ENCODE peak calls at places on chromosomes 7 and 10, in nine cellular contexts. W is CD8-positive, alpha-beta memory T cell; E is sigmoid colon; C is endodermal cell; K is mammary epithelial cell; Z is testis; Q is left ventricle myocardium inferior; J is spleen; L is naive thymus-derived CD4-positive, alpha-beta T cell. H is an unnamed sample. For H3K9me3, the result is how much of the 10 kb centered on the place peaks cover.

GRCh38 chr10:73358331-73359279 is at the start of gene CFAP70:
- DNase-seq in W (peak), E (peak), C (peak), K (peak), Z (peak), Q (peak), J (peak), L (peak), H (peak)

GRCh38 chr7:8566016-8566415 is 132.6 kb downstream of the NXPH1 start:
- DNase-seq in W (no peak), E (no peak), C (no peak), K (no peak), Z (no peak), Q (no peak), J (no peak), L (no peak), H (no peak)

GRCh38 chr10:111122127-111122526 is 45.3 kb downstream of the ADRA2A start:
- DNase-seq in W (no peak), E (no peak), C (peak), K (no peak), Z (no peak), Q (no peak), J (no peak), L (no peak), H (no peak)

GRCh38 chr7:105278565-105278964 is 110.2 kb downstream of the SRPK2 start:
- DNase-seq in W (no peak), E (no peak), C (no peak), K (no peak), Z (no peak), Q (no peak), J (no peak), L (no peak), H (no peak)

GRCh38 chr7:37230221-37230620 is 218.4 kb downstream of the ELMO1 start:
- DNase-seq in W (no peak), E (peak), C (no peak), K (peak), Z (peak), Q (peak), J (no peak), L (no peak), H (no peak)

GRCh38 chr10:99658622-99659030 is 683 bp upstream of the ENTPD7 start:
- DNase-seq in W (no peak), E (no peak), C (peak), K (peak), Z (peak), Q (peak), J (peak), L (no peak), H (no peak)

GRCh38 chr10:30398193-30398592 is 35.8 kb upstream of the MAP3K8 start:
- DNase-seq in W (peak), E (no peak), C (no peak), K (no peak), Z (no peak), Q (no peak), J (no peak), L (peak), H (no peak)

GRCh38 chr7:1231214-1232102 is 1.2 kb upstream of the UNCX start:
- DNase-seq in W (no peak), E (no peak), C (peak), K (no peak), Z (no peak), Q (no peak), J (peak), L (no peak), H (no peak)

GRCh38 chr10:14624600-14624999 is 150.1 kb downstream of the FAM107B start:
- DNase-seq in W (no peak), E (no peak), C (no peak), K (no peak), Z (no peak), Q (no peak), J (no peak), L (no peak), H (no peak)

GRCh38 chr10:60341969-60342368 is 47.7 kb downstream of the ANK3 start:
- DNase-seq in W (no peak), E (no peak), C (no peak), K (no peak), Z (no peak), Q (no peak), J (no peak), L (no peak), H (no peak)

GRCh38 chr7:151485006-151485732 is 34.5 kb downstream of the RHEB start:
- DNase-seq in W (no peak), E (no peak), C (no peak), K (peak), Z (no peak), Q (no peak), J (no peak), L (no peak), H (no peak)

GRCh38 chr10:6737758-6738463 is 157.8 kb upstream of the PRKCQ start:
- DNase-seq in W (no peak), E (no peak), C (no peak), K (peak), Z (peak), Q (no peak), J (no peak), L (no peak), H (no peak)

GRCh38 chr10:74706966-74707365 is 119.4 kb upstream of the KAT6B start:
- DNase-seq in W (no peak), E (no peak), C (no peak), K (peak), Z (no peak), Q (no peak), J (no peak), L (no peak), H (no peak)

GRCh38 chr10:48227213-48227612 is 47.3 kb downstream of the FRMPD2 start:
- DNase-seq in W (no peak), E (no peak), C (no peak), K (no peak), Z (peak), Q (no peak), J (no peak), L (no peak), H (no peak)

GRCh38 chr7:135664046-135664589 is 1.8 kb downstream of the STMP1 start:
- DNase-seq in W (no peak), E (no peak), C (no peak), K (peak), Z (no peak), Q (no peak), J (no peak), L (no peak), H (no peak)

GRCh38 chr7:15439853-15440252 is 122.0 kb downstream of the AGMO start:
- DNase-seq in W (no peak), E (no peak), C (no peak), K (no peak), Z (no peak), Q (no peak), J (no peak), L (no peak), H (no peak)

GRCh38 chr10:110993024-110993693 is 73.8 kb downstream of the SHOC2 start:
- DNase-seq in W (peak), E (no peak), C (no peak), K (peak), Z (no peak), Q (no peak), J (no peak), L (peak), H (no peak)

GRCh38 chr7:138781004-138781403 is 16.8 kb upstream of the TMEM213 start:
- DNase-seq in W (no peak), E (no peak), C (no peak), K (no peak), Z (no peak), Q (no peak), J (no peak), L (no peak), H (no peak)

GRCh38 chr7:75599244-75599771 is 107.2 kb downstream of the SPDYE5 start:
- DNase-seq in W (no peak), E (peak), C (peak), K (no peak), Z (no peak), Q (no peak), J (no peak), L (no peak), H (no peak)

GRCh38 chr10:71754562-71754961 is 18.8 kb downstream of the VSIR start:
- DNase-seq in W (no peak), E (no peak), C (no peak), K (no peak), Z (no peak), Q (no peak), J (no peak), L (no peak), H (no peak)

GRCh38 chr10:66860376-66860945 is 65.4 kb upstream of the LRRTM3 start:
- DNase-seq in W (no peak), E (no peak), C (no peak), K (no peak), Z (no peak), Q (no peak), J (no peak), L (no peak), H (no peak)

GRCh38 chr10:74988055-74988773 is 123.2 kb upstream of the SAMD8 start:
- DNase-seq in W (no peak), E (no peak), C (no peak), K (no peak), Z (no peak), Q (no peak), J (no peak), L (no peak), H (no peak)

GRCh38 chr7:17234398-17235021 is 63.9 kb upstream of the AHR start:
- DNase-seq in W (peak), E (no peak), C (no peak), K (peak), Z (peak), Q (no peak), J (no peak), L (peak), H (peak)

GRCh38 chr10:56360583-56360966 is 484 bp downstream of the ZWINT start:
- DNase-seq in W (no peak), E (no peak), C (no peak), K (no peak), Z (no peak), Q (no peak), J (no peak), L (no peak), H (no peak)

GRCh38 chr7:2651336-2651735 is 19.6 kb downstream of the TTYH3 start:
- DNase-seq in W (no peak), E (no peak), C (no peak), K (no peak), Z (no peak), Q (no peak), J (no peak), L (no peak), H (no peak)

GRCh38 chr10:31090894-31091607 is 59.4 kb upstream of the ZNF438 start:
- DNase-seq in W (no peak), E (no peak), C (no peak), K (no peak), Z (no peak), Q (no peak), J (no peak), L (no peak), H (no peak)

GRCh38 chr10:12221323-12222298 is 25.6 kb downstream of the CDC123 start:
- DNase-seq in W (no peak), E (no peak), C (no peak), K (peak), Z (no peak), Q (no peak), J (no peak), L (no peak), H (no peak)

GRCh38 chr10:15293862-15294835 is 76.9 kb downstream of the FAM171A1 start:
- DNase-seq in W (no peak), E (no peak), C (peak), K (no peak), Z (no peak), Q (no peak), J (no peak), L (no peak), H (no peak)

GRCh38 chr10:100988166-100988565 is 823 bp downstream of the TWNK start:
- DNase-seq in W (no peak), E (no peak), C (no peak), K (no peak), Z (no peak), Q (no peak), J (peak), L (no peak), H (no peak)

GRCh38 chr10:4771554-4772201 is 54.3 kb upstream of the AKR1E2 start:
- DNase-seq in W (no peak), E (no peak), C (no peak), K (peak), Z (no peak), Q (no peak), J (no peak), L (no peak), H (no peak)

GRCh38 chr10:76430330-76430729 is 998.9 kb downstream of the LRMDA start:
- DNase-seq in W (no peak), E (no peak), C (no peak), K (no peak), Z (no peak), Q (no peak), J (no peak), L (no peak), H (no peak)

GRCh38 chr10:61992683-61993629 is 91.5 kb downstream of the ARID5B start:
- DNase-seq in W (peak), E (peak), C (no peak), K (peak), Z (peak), Q (peak), J (no peak), L (peak), H (no peak)

GRCh38 chr10:84184517-84184916 is 9.8 kb upstream of the CDHR1 start:
- DNase-seq in W (no peak), E (no peak), C (no peak), K (no peak), Z (no peak), Q (no peak), J (no peak), L (no peak), H (no peak)

GRCh38 chr7:19464241-19464640 is 244.6 kb downstream of the POLR1F start:
- DNase-seq in W (no peak), E (no peak), C (no peak), K (peak), Z (no peak), Q (no peak), J (no peak), L (no peak), H (no peak)

GRCh38 chr10:98150544-98150943 is 16.1 kb downstream of the R3HCC1L start:
- DNase-seq in W (no peak), E (no peak), C (no peak), K (no peak), Z (no peak), Q (no peak), J (no peak), L (no peak), H (no peak)

GRCh38 chr10:18104223-18104872 is 35.9 kb upstream of the CACNB2 start:
- DNase-seq in W (no peak), E (no peak), C (peak), K (peak), Z (peak), Q (peak), J (no peak), L (peak), H (no peak)

GRCh38 chr7:116672596-116673503 is 854 bp downstream of the MET start:
- DNase-seq in W (no peak), E (peak), C (peak), K (peak), Z (peak), Q (peak), J (no peak), L (no peak), H (no peak)

GRCh38 chr10:130656582-130657133 is 520.5 kb downstream of the GLRX3 start:
- DNase-seq in W (no peak), E (no peak), C (no peak), K (no peak), Z (no peak), Q (no peak), J (no peak), L (no peak), H (no peak)
- H3K9me3 ChIP-seq in W (under half), E (under half), C (under half), K (under half), Z (under half), Q (under half), J (under half), L (under half), H (under half)

GRCh38 chr10:1570652-1571051 is 166.7 kb downstream of the ADARB2 start:
- DNase-seq in W (no peak), E (peak), C (peak), K (no peak), Z (no peak), Q (no peak), J (peak), L (no peak), H (no peak)
- H3K9me3 ChIP-seq in W (under half), E (under half), C (under half), K (under half), Z (under half), Q (under half), J (under half), L (under half), H (under half)

GRCh38 chr7:56493704-56494450 is 377.7 kb upstream of the NUPR2 start:
- DNase-seq in W (no peak), E (no peak), C (no peak), K (no peak), Z (no peak), Q (no peak), J (no peak), L (no peak), H (no peak)
- H3K9me3 ChIP-seq in W (under half), E (under half), C (half or more), K (half or more), Z (under half), Q (half or more), J (half or more), L (half or more), H (under half)

GRCh38 chr7:64755881-64756280 is 38.3 kb upstream of the ZNF138 start:
- DNase-seq in W (no peak), E (no peak), C (no peak), K (no peak), Z (no peak), Q (no peak), J (no peak), L (no peak), H (no peak)
- H3K9me3 ChIP-seq in W (under half), E (under half), C (under half), K (under half), Z (under half), Q (under half), J (under half), L (under half), H (under half)

GRCh38 chr10:104142081-104142480 is 20.1 kb downstream of the SFR1 start:
- DNase-seq in W (no peak), E (no peak), C (no peak), K (no peak), Z (no peak), Q (no peak), J (no peak), L (no peak), H (no peak)
- H3K9me3 ChIP-seq in W (under half), E (under half), C (under half), K (under half), Z (under half), Q (under half), J (under half), L (under half), H (under half)

GRCh38 chr10:43647576-43647975 is 1.1 kb downstream of the ZNF32 start:
- DNase-seq in W (no peak), E (no peak), C (no peak), K (no peak), Z (no peak), Q (no peak), J (no peak), L (no peak), H (no peak)

GRCh38 chr10:43648083-43648391 is 644 bp downstream of the ZNF32 start:
- DNase-seq in W (no peak), E (no peak), C (no peak), K (no peak), Z (no peak), Q (no peak), J (no peak), L (no peak), H (no peak)

GRCh38 chr10:43645866-43646265 is 2.8 kb downstream of the ZNF32 start:
- DNase-seq in W (no peak), E (no peak), C (no peak), K (no peak), Z (no peak), Q (no peak), J (no peak), L (no peak), H (no peak)

GRCh38 chr10:43640603-43641002 is 8.1 kb downstream of the ZNF32 start:
- DNase-seq in W (no peak), E (no peak), C (no peak), K (no peak), Z (no peak), Q (no peak), J (no peak), L (no peak), H (no peak)

GRCh38 chr10:43644252-43644651 is 4.4 kb downstream of the ZNF32 start:
- DNase-seq in W (no peak), E (no peak), C (no peak), K (no peak), Z (no peak), Q (no peak), J (no peak), L (no peak), H (no peak)
- H3K9me3 ChIP-seq in W (under half), E (half or more), C (half or more), K (under half), Z (under half), Q (half or more), J (half or more), L (half or more), H (under half)

GRCh38 chr10:133527779-133528271 is 662 bp downstream of the CYP2E1 start:
- DNase-seq in W (no peak), E (no peak), C (no peak), K (peak), Z (no peak), Q (no peak), J (no peak), L (no peak), H (no peak)
- H3K9me3 ChIP-seq in W (under half), E (under half), C (under half), K (under half), Z (under half), Q (under half), J (under half), L (under half), H (under half)

DNA sequence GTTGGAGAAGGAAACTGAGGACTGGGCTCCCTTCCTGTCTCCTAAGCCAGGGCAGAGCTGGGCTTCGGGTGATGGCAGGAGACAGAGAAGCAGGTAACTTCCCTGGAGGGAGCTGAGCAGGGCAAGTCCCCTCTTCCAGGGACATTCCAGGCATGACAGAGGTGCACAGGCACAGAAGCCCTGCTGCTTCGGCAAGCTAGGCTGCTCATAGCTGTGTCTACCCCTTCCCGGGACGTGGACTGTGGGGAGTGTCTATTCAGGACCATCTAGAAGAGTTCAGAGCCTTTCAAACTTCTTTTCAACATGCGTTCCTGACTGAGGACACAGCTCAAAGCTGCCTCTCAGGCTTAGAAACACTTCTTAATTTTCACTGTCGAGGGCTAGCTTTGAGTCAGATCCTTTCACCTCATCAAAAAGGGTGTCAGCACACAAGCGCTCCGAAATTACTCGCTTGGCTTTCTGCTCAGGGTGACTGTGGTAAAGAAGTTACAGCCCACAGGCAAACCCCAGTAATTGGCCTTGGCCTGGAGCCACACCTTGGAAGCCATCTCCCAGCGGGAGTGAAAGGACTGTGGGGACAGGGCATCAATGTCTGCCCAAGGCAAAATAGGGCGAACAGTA is 63.7 kb upstream of the STEAP1B start:
- DNase-seq in W (no peak), E (no peak), C (peak), K (peak), Z (no peak), Q (no peak), J (no peak), L (no peak), H (no peak)
- H3K9me3 ChIP-seq in W (under half), E (under half), C (under half), K (under half), Z (under half), Q (under half), J (under half), L (under half), H (under half)

GRCh38 chr7:158273138-158273651 is 314.4 kb downstream of the PTPRN2 start:
- DNase-seq in W (no peak), E (peak), C (no peak), K (no peak), Z (no peak), Q (no peak), J (peak), L (no peak), H (no peak)
- H3K9me3 ChIP-seq in W (under half), E (under half), C (half or more), K (under half), Z (under half), Q (under half), J (under half), L (under half), H (under half)

H was measured in T-helper 17 cell.